ENCODE peak calls at places on chromosomes 12 and 14, in seven cellular contexts. One of them, this sample, is unnamed.

GRCh38 chr12:116693259-116694227 is 44.3 kb downstream of the SPRING1 start:
- DNase-seq in ovary: no peak
- DNase-seq in heart left ventricle: no peak
- DNase-seq in progenitor cell of endocrine pancreas: no peak
- DNase-seq in colonic mucosa: peak
- DNase-seq in CD4-positive, alpha-beta T cell: no peak
- DNase-seq in tibial artery: no peak
- DNase-seq in this sample: no peak

GRCh38 chr14:84961637-84962036 is 568.3 kb upstream of the FLRT2 start:
- DNase-seq in ovary: no peak
- DNase-seq in progenitor cell of endocrine pancreas: no peak
- DNase-seq in tibial artery: no peak
- DNase-seq in CD4-positive, alpha-beta T cell: no peak
- DNase-seq in heart left ventricle: peak
- DNase-seq in colonic mucosa: no peak
- DNase-seq in this sample: no peak

GRCh38 chr14:51957950-51958349 is 31.4 kb upstream of the RTRAF start:
- DNase-seq in tibial artery: no peak
- DNase-seq in heart left ventricle: no peak
- DNase-seq in CD4-positive, alpha-beta T cell: no peak
- DNase-seq in colonic mucosa: no peak
- DNase-seq in ovary: no peak
- DNase-seq in progenitor cell of endocrine pancreas: no peak
- DNase-seq in this sample: no peak

GRCh38 chr12:97639702-97640101 is 177.1 kb downstream of the RMST start:
- DNase-seq in tibial artery: no peak
- DNase-seq in progenitor cell of endocrine pancreas: no peak
- DNase-seq in CD4-positive, alpha-beta T cell: no peak
- DNase-seq in heart left ventricle: no peak
- DNase-seq in ovary: no peak
- DNase-seq in colonic mucosa: no peak
- DNase-seq in this sample: no peak

GRCh38 chr12:97960741-97961608 is 498.4 kb downstream of the RMST start:
- DNase-seq in ovary: no peak
- DNase-seq in heart left ventricle: no peak
- DNase-seq in tibial artery: no peak
- DNase-seq in colonic mucosa: peak
- DNase-seq in CD4-positive, alpha-beta T cell: no peak
- DNase-seq in progenitor cell of endocrine pancreas: peak
- DNase-seq in this sample: peak

GRCh38 chr14:102897299-102898027 is 25.0 kb upstream of the AMN start:
- DNase-seq in CD4-positive, alpha-beta T cell: no peak
- DNase-seq in colonic mucosa: no peak
- DNase-seq in ovary: no peak
- DNase-seq in heart left ventricle: no peak
- DNase-seq in progenitor cell of endocrine pancreas: no peak
- DNase-seq in tibial artery: no peak
- DNase-seq in this sample: no peak

GRCh38 chr12:76621582-76622024 is 62.0 kb upstream of the OSBPL8 start:
- DNase-seq in CD4-positive, alpha-beta T cell: peak
- DNase-seq in heart left ventricle: peak
- DNase-seq in ovary: peak
- DNase-seq in tibial artery: peak
- DNase-seq in progenitor cell of endocrine pancreas: peak
- DNase-seq in colonic mucosa: peak
- DNase-seq in this sample: peak

GRCh38 chr14:101035466-101036225 is 132.1 kb upstream of the RTL1 start:
- DNase-seq in progenitor cell of endocrine pancreas: no peak
- DNase-seq in ovary: no peak
- DNase-seq in CD4-positive, alpha-beta T cell: no peak
- DNase-seq in tibial artery: peak
- DNase-seq in heart left ventricle: peak
- DNase-seq in colonic mucosa: no peak
- DNase-seq in this sample: no peak

GRCh38 chr14:77616133-77616453 is 344 bp downstream of the SPTLC2 start:
- DNase-seq in ovary: no peak
- DNase-seq in progenitor cell of endocrine pancreas: no peak
- DNase-seq in heart left ventricle: no peak
- DNase-seq in CD4-positive, alpha-beta T cell: no peak
- DNase-seq in colonic mucosa: no peak
- DNase-seq in tibial artery: peak
- DNase-seq in this sample: no peak

GRCh38 chr14:31508140-31508539 is 20.3 kb upstream of the GPR33 start:
- DNase-seq in colonic mucosa: no peak
- DNase-seq in CD4-positive, alpha-beta T cell: no peak
- DNase-seq in tibial artery: no peak
- DNase-seq in ovary: no peak
- DNase-seq in progenitor cell of endocrine pancreas: no peak
- DNase-seq in heart left ventricle: no peak
- DNase-seq in this sample: no peak

GRCh38 chr12:14774944-14775651 is 28.2 kb downstream of the WBP11 start:
- DNase-seq in heart left ventricle: peak
- DNase-seq in ovary: peak
- DNase-seq in tibial artery: peak
- DNase-seq in CD4-positive, alpha-beta T cell: peak
- DNase-seq in colonic mucosa: peak
- DNase-seq in progenitor cell of endocrine pancreas: peak
- DNase-seq in this sample: peak

GRCh38 chr12:14567311-14568195 is at the start of gene PLBD1:
- DNase-seq in tibial artery: peak
- DNase-seq in heart left ventricle: peak
- DNase-seq in ovary: peak
- DNase-seq in colonic mucosa: peak
- DNase-seq in progenitor cell of endocrine pancreas: peak
- DNase-seq in CD4-positive, alpha-beta T cell: no peak
- DNase-seq in this sample: peak

GRCh38 chr12:26188132-26188531 is 7.2 kb upstream of the SSPN start:
- DNase-seq in colonic mucosa: no peak
- DNase-seq in ovary: no peak
- DNase-seq in heart left ventricle: no peak
- DNase-seq in tibial artery: no peak
- DNase-seq in CD4-positive, alpha-beta T cell: no peak
- DNase-seq in progenitor cell of endocrine pancreas: no peak
- DNase-seq in this sample: no peak

GRCh38 chr14:93006484-93007128 is 83.7 kb downstream of the CHGA start:
- DNase-seq in tibial artery: no peak
- DNase-seq in CD4-positive, alpha-beta T cell: no peak
- DNase-seq in heart left ventricle: no peak
- DNase-seq in colonic mucosa: no peak
- DNase-seq in progenitor cell of endocrine pancreas: no peak
- DNase-seq in ovary: no peak
- DNase-seq in this sample: no peak

GRCh38 chr14:55587847-55588246 is 7.8 kb downstream of the KTN1 start:
- DNase-seq in tibial artery: no peak
- DNase-seq in CD4-positive, alpha-beta T cell: no peak
- DNase-seq in heart left ventricle: no peak
- DNase-seq in colonic mucosa: no peak
- DNase-seq in ovary: no peak
- DNase-seq in progenitor cell of endocrine pancreas: no peak
- DNase-seq in this sample: no peak

GRCh38 chr12:46795988-46796387 is 29.8 kb downstream of the SLC38A4 start:
- DNase-seq in tibial artery: no peak
- DNase-seq in heart left ventricle: no peak
- DNase-seq in colonic mucosa: no peak
- DNase-seq in ovary: no peak
- DNase-seq in progenitor cell of endocrine pancreas: no peak
- DNase-seq in CD4-positive, alpha-beta T cell: no peak
- DNase-seq in this sample: no peak

GRCh38 chr12:132292328-132293319 is 36.8 kb downstream of the GALNT9 start:
- DNase-seq in tibial artery: no peak
- DNase-seq in CD4-positive, alpha-beta T cell: no peak
- DNase-seq in progenitor cell of endocrine pancreas: no peak
- DNase-seq in heart left ventricle: no peak
- DNase-seq in ovary: no peak
- DNase-seq in colonic mucosa: no peak
- DNase-seq in this sample: no peak

GRCh38 chr14:101235042-101235871 is 326.0 kb upstream of the DIO3 start:
- DNase-seq in ovary: no peak
- DNase-seq in colonic mucosa: peak
- DNase-seq in tibial artery: peak
- DNase-seq in progenitor cell of endocrine pancreas: peak
- DNase-seq in heart left ventricle: peak
- DNase-seq in CD4-positive, alpha-beta T cell: no peak
- DNase-seq in this sample: peak

GRCh38 chr14:50539051-50539450 is 6.7 kb upstream of the MAP4K5 start:
- DNase-seq in tibial artery: no peak
- DNase-seq in progenitor cell of endocrine pancreas: no peak
- DNase-seq in heart left ventricle: no peak
- DNase-seq in CD4-positive, alpha-beta T cell: no peak
- DNase-seq in ovary: no peak
- DNase-seq in colonic mucosa: no peak
- DNase-seq in this sample: no peak

GRCh38 chr14:50541159-50541567 is 8.8 kb upstream of the MAP4K5 start:
- DNase-seq in tibial artery: no peak
- DNase-seq in progenitor cell of endocrine pancreas: no peak
- DNase-seq in CD4-positive, alpha-beta T cell: no peak
- DNase-seq in heart left ventricle: no peak
- DNase-seq in colonic mucosa: no peak
- DNase-seq in ovary: no peak
- DNase-seq in this sample: no peak

GRCh38 chr14:50545618-50546017 is 13.2 kb upstream of the MAP4K5 start:
- DNase-seq in CD4-positive, alpha-beta T cell: no peak
- DNase-seq in heart left ventricle: no peak
- DNase-seq in ovary: no peak
- DNase-seq in tibial artery: no peak
- DNase-seq in colonic mucosa: no peak
- DNase-seq in progenitor cell of endocrine pancreas: no peak
- DNase-seq in this sample: no peak

GRCh38 chr14:50544911-50545310 is 12.5 kb upstream of the MAP4K5 start:
- DNase-seq in heart left ventricle: no peak
- DNase-seq in colonic mucosa: no peak
- DNase-seq in progenitor cell of endocrine pancreas: no peak
- DNase-seq in ovary: peak
- DNase-seq in CD4-positive, alpha-beta T cell: no peak
- DNase-seq in tibial artery: no peak
- DNase-seq in this sample: no peak

DNA sequence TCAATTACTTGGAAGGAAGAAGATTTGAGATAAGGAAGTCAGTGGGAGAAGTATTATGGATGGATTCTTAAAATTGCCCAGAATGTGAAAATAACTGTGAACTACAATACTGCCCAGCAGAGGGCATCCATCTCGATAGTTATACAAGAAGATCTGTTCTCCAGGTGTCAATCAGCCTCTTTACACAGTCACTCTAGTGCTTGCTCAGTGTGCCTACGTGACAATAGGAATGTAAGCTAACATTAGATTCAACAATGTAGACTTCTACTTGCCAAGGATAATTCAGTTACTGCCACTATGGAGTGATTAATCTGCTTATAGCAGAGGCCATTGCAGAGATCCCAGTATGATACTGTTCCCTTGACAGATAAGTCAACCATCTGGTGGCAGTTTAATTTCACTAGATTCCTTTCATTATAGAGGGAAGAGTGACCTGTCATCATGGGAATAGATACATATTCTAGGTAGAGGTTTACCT is 10.6 kb upstream of the MAP4K5 start:
- DNase-seq in colonic mucosa: peak
- DNase-seq in progenitor cell of endocrine pancreas: no peak
- DNase-seq in ovary: no peak
- DNase-seq in tibial artery: no peak
- DNase-seq in CD4-positive, alpha-beta T cell: no peak
- DNase-seq in heart left ventricle: no peak
- DNase-seq in this sample: peak
- TF ChIP-seq CTCF in colonic mucosa: peak
- TF ChIP-seq CTCF in progenitor cell of endocrine pancreas: peak
- TF ChIP-seq CTCF in ovary: no peak
- TF ChIP-seq CTCF in tibial artery: peak
- TF ChIP-seq CTCF in CD4-positive, alpha-beta T cell: peak
- TF ChIP-seq CTCF in heart left ventricle: peak
- TF ChIP-seq CTCF in this sample: no peak

GRCh38 chr12:106684497-106684896 is 90.0 kb upstream of the RIC8B start:
- DNase-seq in heart left ventricle: no peak
- DNase-seq in progenitor cell of endocrine pancreas: no peak
- DNase-seq in CD4-positive, alpha-beta T cell: no peak
- DNase-seq in colonic mucosa: no peak
- DNase-seq in ovary: no peak
- DNase-seq in tibial artery: no peak
- DNase-seq in this sample: no peak

GRCh38 chr12:106682594-106683234 is 91.8 kb upstream of the RIC8B start:
- DNase-seq in CD4-positive, alpha-beta T cell: no peak
- DNase-seq in tibial artery: no peak
- DNase-seq in colonic mucosa: no peak
- DNase-seq in ovary: no peak
- DNase-seq in progenitor cell of endocrine pancreas: no peak
- DNase-seq in heart left ventricle: no peak
- DNase-seq in this sample: no peak

GRCh38 chr12:106687652-106688051 is 86.8 kb upstream of the RIC8B start:
- DNase-seq in heart left ventricle: no peak
- DNase-seq in ovary: no peak
- DNase-seq in colonic mucosa: no peak
- DNase-seq in progenitor cell of endocrine pancreas: no peak
- DNase-seq in tibial artery: no peak
- DNase-seq in CD4-positive, alpha-beta T cell: no peak
- DNase-seq in this sample: no peak

GRCh38 chr12:106681210-106681609 is 93.3 kb upstream of the RIC8B start:
- DNase-seq in ovary: no peak
- DNase-seq in heart left ventricle: no peak
- DNase-seq in tibial artery: no peak
- DNase-seq in progenitor cell of endocrine pancreas: no peak
- DNase-seq in CD4-positive, alpha-beta T cell: no peak
- DNase-seq in colonic mucosa: no peak
- DNase-seq in this sample: no peak

GRCh38 chr12:106685381-106685780 is 89.1 kb upstream of the RIC8B start:
- DNase-seq in CD4-positive, alpha-beta T cell: no peak
- DNase-seq in colonic mucosa: no peak
- DNase-seq in heart left ventricle: no peak
- DNase-seq in tibial artery: no peak
- DNase-seq in progenitor cell of endocrine pancreas: no peak
- DNase-seq in ovary: no peak
- DNase-seq in this sample: no peak
- TF ChIP-seq CTCF in CD4-positive, alpha-beta T cell: no peak
- TF ChIP-seq CTCF in colonic mucosa: no peak
- TF ChIP-seq CTCF in heart left ventricle: no peak
- TF ChIP-seq CTCF in tibial artery: no peak
- TF ChIP-seq CTCF in progenitor cell of endocrine pancreas: no peak
- TF ChIP-seq CTCF in ovary: no peak
- TF ChIP-seq CTCF in this sample: no peak

GRCh38 chr12:10607885-10608458 is 5.4 kb downstream of the MAGOHB start:
- DNase-seq in heart left ventricle: no peak
- DNase-seq in tibial artery: no peak
- DNase-seq in ovary: no peak
- DNase-seq in CD4-positive, alpha-beta T cell: no peak
- DNase-seq in colonic mucosa: no peak
- DNase-seq in progenitor cell of endocrine pancreas: no peak
- DNase-seq in this sample: peak
- TF ChIP-seq CTCF in heart left ventricle: no peak
- TF ChIP-seq CTCF in tibial artery: no peak
- TF ChIP-seq CTCF in ovary: no peak
- TF ChIP-seq CTCF in CD4-positive, alpha-beta T cell: no peak
- TF ChIP-seq CTCF in colonic mucosa: peak
- TF ChIP-seq CTCF in progenitor cell of endocrine pancreas: peak
- TF ChIP-seq CTCF in this sample: peak

DNA sequence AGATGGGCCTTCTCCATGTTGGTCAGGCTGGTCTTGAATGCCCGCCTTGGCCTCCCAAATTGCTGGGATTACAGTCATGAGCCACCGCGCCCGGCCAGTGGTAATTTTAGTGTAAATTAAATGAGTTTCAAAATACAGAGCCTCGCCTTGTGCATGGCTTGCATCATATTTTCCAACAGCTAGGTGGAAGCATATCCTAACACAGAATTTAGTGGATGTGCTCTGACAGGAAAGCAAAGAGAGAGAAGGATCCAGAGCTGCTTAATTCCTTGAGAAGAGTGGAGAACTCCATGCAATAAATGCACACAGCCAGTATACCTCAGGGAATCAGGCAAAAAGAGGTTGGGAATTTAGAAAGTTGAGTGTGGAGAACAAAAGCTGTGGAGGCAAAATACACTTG is 2.5 kb downstream of the OR6C2 start:
- DNase-seq in tibial artery: no peak
- DNase-seq in heart left ventricle: no peak
- DNase-seq in ovary: no peak
- DNase-seq in progenitor cell of endocrine pancreas: no peak
- DNase-seq in colonic mucosa: no peak
- DNase-seq in CD4-positive, alpha-beta T cell: no peak
- DNase-seq in this sample: no peak
- TF ChIP-seq CTCF in tibial artery: no peak
- TF ChIP-seq CTCF in heart left ventricle: no peak
- TF ChIP-seq CTCF in ovary: no peak
- TF ChIP-seq CTCF in progenitor cell of endocrine pancreas: peak
- TF ChIP-seq CTCF in colonic mucosa: no peak
- TF ChIP-seq CTCF in CD4-positive, alpha-beta T cell: no peak
- TF ChIP-seq CTCF in this sample: no peak

This sample was measured in Calu3.